ENCODE peak calls at places on chromosome 21, in eight cellular contexts. Y is HAP-1, G is colonic mucosa, A is GM23248, X is AG04450, W is GM06990, E is esophagus squamous epithelium, K is cardiac muscle cell. N is an unnamed sample.
A peak's percentile ranks its signal among the peaks of the same experiment; 100 is the strongest.

GRCh38 chr21:42721341-42721824 is 68.0 kb downstream of the PDE9A start:
- DNase-seq in Y (no peak), G (peak; percentile 69), A (peak; percentile 32), X (no peak), W (no peak), E (no peak), K (no peak), N (no peak)

GRCh38 chr21:46515109-46515508 is 56.4 kb downstream of the DIP2A start:
- DNase-seq in Y (no peak), G (no peak), A (peak; percentile 54), X (no peak), W (no peak), E (no peak), K (peak; percentile 16), N (no peak)

GRCh38 chr21:41828884-41829360 is 50.2 kb downstream of the PRDM15 start:
- DNase-seq in Y (no peak), G (no peak), A (no peak), X (no peak), W (no peak), E (no peak), K (no peak), N (no peak)

GRCh38 chr21:18245493-18245967 is 897 bp downstream of the CHODL start:
- DNase-seq in Y (no peak), G (no peak), A (no peak), X (no peak), W (no peak), E (no peak), K (peak; percentile 17), N (peak; percentile 62)

GRCh38 chr21:26849428-26850115 is 4.4 kb upstream of the ADAMTS1 start:
- DNase-seq in Y (peak; percentile 55), G (no peak), A (peak; percentile 82), X (no peak), W (no peak), E (no peak), K (peak; percentile 76), N (no peak)

GRCh38 chr21:45990741-45991605 is 9.4 kb downstream of the COL6A1 start:
- DNase-seq in Y (no peak), G (peak; percentile 12), A (no peak), X (no peak), W (peak; percentile 8), E (no peak), K (no peak), N (peak; percentile 58)

GRCh38 chr21:25080161-25080560 is 527.1 kb downstream of the MRPL39 start:
- DNase-seq in Y (no peak), G (no peak), A (no peak), X (no peak), W (no peak), E (no peak), K (no peak), N (no peak)

GRCh38 chr21:25638634-25639166 is 358 bp upstream of the JAM2 start:
- DNase-seq in Y (no peak), G (no peak), A (peak; percentile 43), X (no peak), W (peak; percentile 20), E (no peak), K (no peak), N (no peak)

GRCh38 chr21:44728716-44729115 is 17.3 kb upstream of the TSPEAR start:
- DNase-seq in Y (no peak), G (no peak), A (no peak), X (no peak), W (no peak), E (no peak), K (no peak), N (no peak)
- H3K27me3 ChIP-seq in Y (peaks cover 3% of the 10 kb centered on the region), G (peaks cover 7% of the 10 kb centered on the region), A (peaks cover 53% of the 10 kb centered on the region), X (peaks cover 27% of the 10 kb centered on the region), W (no peaks in the 10 kb centered on the region), E (peaks cover 6% of the 10 kb centered on the region), K (peaks cover 7% of the 10 kb centered on the region), N (no peaks in the 10 kb centered on the region)

GRCh38 chr21:8993943-8994639 is 1527.3 kb upstream of the TPTE start:
- DNase-seq in Y (no peak), G (no peak), A (no peak), X (no peak), W (no peak), E (no peak), K (no peak), N (no peak)
- H3K27me3 ChIP-seq in Y (no peaks in the 10 kb centered on the region), G (no peaks in the 10 kb centered on the region), A (no peaks in the 10 kb centered on the region), X (no peaks in the 10 kb centered on the region), W (no peaks in the 10 kb centered on the region), E (no peaks in the 10 kb centered on the region), K (no peaks in the 10 kb centered on the region), N (no peaks in the 10 kb centered on the region)

DNA sequence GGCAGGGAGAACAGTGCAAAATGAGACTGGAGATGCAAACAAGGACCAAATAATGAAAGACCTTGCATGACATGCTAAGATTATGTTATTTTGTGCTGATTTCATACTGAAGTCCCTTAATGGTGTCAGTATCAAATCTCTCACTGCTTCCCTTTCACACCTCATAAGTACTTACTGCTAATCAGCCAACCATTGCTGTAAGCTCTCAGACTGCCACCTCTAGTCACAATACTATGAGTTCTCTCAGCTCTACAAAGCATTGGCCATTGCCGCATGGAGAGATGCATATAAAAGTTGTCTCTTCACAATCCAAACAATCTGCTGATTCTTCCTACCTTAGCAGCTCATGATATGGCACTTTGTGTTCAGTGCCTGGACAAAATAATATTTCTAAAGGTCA is 375.4 kb downstream of the LTN1 start:
- DNase-seq in Y (no peak), G (no peak), A (no peak), X (no peak), W (no peak), E (no peak), K (no peak), N (no peak)
- H3K27me3 ChIP-seq in Y (no peaks in the 10 kb centered on the region), G (no peaks in the 10 kb centered on the region), A (no peaks in the 10 kb centered on the region), X (no peaks in the 10 kb centered on the region), W (no peaks in the 10 kb centered on the region), E (no peaks in the 10 kb centered on the region), K (no peaks in the 10 kb centered on the region), N (no peaks in the 10 kb centered on the region)

GRCh38 chr21:37819372-37819771 is 96.9 kb downstream of the KCNJ6 start:
- DNase-seq in Y (no peak), G (no peak), A (no peak), X (no peak), W (no peak), E (no peak), K (no peak), N (no peak)
- H3K27me3 ChIP-seq in Y (no peaks in the 10 kb centered on the region), G (no peaks in the 10 kb centered on the region), A (no peaks in the 10 kb centered on the region), X (no peaks in the 10 kb centered on the region), W (no peaks in the 10 kb centered on the region), E (no peaks in the 10 kb centered on the region), K (no peaks in the 10 kb centered on the region), N (no peaks in the 10 kb centered on the region)

DNA sequence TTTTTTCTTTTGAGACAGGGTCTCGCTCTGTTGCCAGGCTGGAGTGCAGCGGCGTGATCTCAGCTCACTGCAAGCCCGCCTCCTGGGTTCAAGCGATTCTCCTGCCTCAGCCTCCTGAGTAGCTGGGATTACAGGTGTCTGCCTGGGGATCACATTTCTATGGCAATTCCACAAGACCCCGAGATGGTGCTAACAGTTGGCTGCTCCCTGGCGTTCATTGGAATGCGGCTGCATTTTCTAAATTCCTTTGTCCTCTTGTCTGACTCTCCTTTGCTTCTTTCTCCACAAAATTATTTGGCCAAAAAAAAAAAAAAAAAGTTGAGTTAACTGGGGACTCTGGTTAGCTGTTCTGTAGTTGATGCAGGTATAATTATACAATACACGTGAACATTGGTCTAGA is 176.4 kb downstream of the ETS2 start:
- DNase-seq in Y (no peak), G (no peak), A (no peak), X (no peak), W (no peak), E (no peak), K (peak; percentile 39), N (no peak)
- H3K27me3 ChIP-seq in Y (no peaks in the 10 kb centered on the region), G (no peaks in the 10 kb centered on the region), A (no peaks in the 10 kb centered on the region), X (peaks cover 2% of the 10 kb centered on the region), W (no peaks in the 10 kb centered on the region), E (no peaks in the 10 kb centered on the region), K (no peaks in the 10 kb centered on the region), N (no peaks in the 10 kb centered on the region)

GRCh38 chr21:34344584-34344983 is 19.2 kb upstream of the KCNE2 start:
- DNase-seq in Y (no peak), G (no peak), A (peak; percentile 10), X (no peak), W (no peak), E (no peak), K (no peak), N (no peak)

GRCh38 chr21:34345091-34345871 is 18.5 kb upstream of the KCNE2 start:
- DNase-seq in Y (no peak), G (no peak), A (peak; percentile 55), X (no peak), W (no peak), E (no peak), K (no peak), N (no peak)

GRCh38 chr21:34344058-34344425 is 19.8 kb upstream of the KCNE2 start:
- DNase-seq in Y (no peak), G (no peak), A (no peak), X (no peak), W (no peak), E (no peak), K (no peak), N (no peak)

GRCh38 chr21:34343347-34344057 is 20.3 kb upstream of the KCNE2 start:
- DNase-seq in Y (no peak), G (no peak), A (no peak), X (no peak), W (no peak), E (no peak), K (no peak), N (peak; percentile 31)

DNA sequence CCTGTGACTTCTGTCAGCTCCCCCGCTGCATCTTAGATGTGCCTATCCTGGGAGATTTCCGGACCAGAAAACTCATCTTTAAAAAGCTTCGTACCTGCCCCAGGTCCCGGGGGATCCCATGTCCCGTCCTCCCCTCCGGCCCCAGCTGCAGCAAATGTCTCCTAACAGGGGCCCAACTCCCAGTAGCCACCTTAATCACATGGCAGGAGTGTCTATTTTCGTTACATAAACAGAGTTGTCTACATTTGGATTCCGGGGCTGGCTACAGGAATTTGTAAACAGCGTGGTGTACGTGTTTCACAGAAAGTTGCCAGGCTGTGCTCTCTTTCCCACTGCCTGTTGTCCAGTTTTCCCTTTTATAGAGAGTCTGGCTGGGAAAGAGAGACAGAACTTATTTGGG is 17.9 kb upstream of the KCNE2 start:
- DNase-seq in Y (no peak), G (no peak), A (peak; percentile 26), X (peak; percentile 50), W (no peak), E (no peak), K (no peak), N (no peak)
- H3K27me3 ChIP-seq in Y (no peaks in the 10 kb centered on the region), G (no peaks in the 10 kb centered on the region), A (peaks cover 3% of the 10 kb centered on the region), X (no peaks in the 10 kb centered on the region), W (no peaks in the 10 kb centered on the region), E (no peaks in the 10 kb centered on the region), K (no peaks in the 10 kb centered on the region), N (no peaks in the 10 kb centered on the region)